ENCODE peak calls at places on chromosomes 5 and 9, in five cellular contexts. One of them, this sample, is unnamed.

GRCh38 chr9:4228606-4229005 is 71.3 kb downstream of the GLIS3 start:
- DNase-seq in body of pancreas: no peak
- DNase-seq in HTR-8/SVneo: peak
- DNase-seq in ecto neural progenitor cell: no peak
- DNase-seq in ELF-1: no peak
- DNase-seq in this sample: no peak

GRCh38 chr5:72167790-72168189 is 60.5 kb downstream of the MAP1B start:
- DNase-seq in ecto neural progenitor cell: no peak
- DNase-seq in ELF-1: no peak
- DNase-seq in HTR-8/SVneo: no peak
- DNase-seq in body of pancreas: no peak
- DNase-seq in this sample: no peak

GRCh38 chr5:54619732-54620582 is 102.4 kb downstream of the SNX18 start:
- DNase-seq in body of pancreas: no peak
- DNase-seq in HTR-8/SVneo: no peak
- DNase-seq in ecto neural progenitor cell: no peak
- DNase-seq in ELF-1: no peak
- DNase-seq in this sample: no peak

GRCh38 chr5:113378081-113378480 is 56.7 kb downstream of the TSSK1B start:
- DNase-seq in ELF-1: no peak
- DNase-seq in HTR-8/SVneo: no peak
- DNase-seq in ecto neural progenitor cell: no peak
- DNase-seq in body of pancreas: no peak
- DNase-seq in this sample: no peak

GRCh38 chr5:53052499-53052898 is 57.1 kb downstream of the MOCS2 start:
- DNase-seq in ELF-1: no peak
- DNase-seq in ecto neural progenitor cell: no peak
- DNase-seq in body of pancreas: no peak
- DNase-seq in HTR-8/SVneo: no peak
- DNase-seq in this sample: no peak

GRCh38 chr9:125269014-125269397 is 7.4 kb downstream of the GAPVD1 start:
- DNase-seq in ELF-1: no peak
- DNase-seq in body of pancreas: no peak
- DNase-seq in HTR-8/SVneo: no peak
- DNase-seq in ecto neural progenitor cell: no peak
- DNase-seq in this sample: no peak

GRCh38 chr9:120909904-120910303 is 16.7 kb downstream of the TRAF1 start:
- DNase-seq in body of pancreas: no peak
- DNase-seq in ELF-1: no peak
- DNase-seq in HTR-8/SVneo: no peak
- DNase-seq in ecto neural progenitor cell: no peak
- DNase-seq in this sample: no peak

GRCh38 chr5:101430551-101430950 is 527.5 kb upstream of the ST8SIA4 start:
- DNase-seq in ecto neural progenitor cell: no peak
- DNase-seq in HTR-8/SVneo: no peak
- DNase-seq in body of pancreas: no peak
- DNase-seq in ELF-1: no peak
- DNase-seq in this sample: no peak

GRCh38 chr5:180133060-180133459 is 61.5 kb upstream of the RNF130 start:
- DNase-seq in body of pancreas: no peak
- DNase-seq in ELF-1: no peak
- DNase-seq in HTR-8/SVneo: no peak
- DNase-seq in ecto neural progenitor cell: no peak
- DNase-seq in this sample: peak

GRCh38 chr9:87547665-87548064 is 50.0 kb downstream of the DAPK1 start:
- DNase-seq in ecto neural progenitor cell: no peak
- DNase-seq in HTR-8/SVneo: no peak
- DNase-seq in body of pancreas: peak
- DNase-seq in ELF-1: no peak
- DNase-seq in this sample: peak

GRCh38 chr5:74360535-74361210 is 279.9 kb downstream of the ENC1 start:
- DNase-seq in HTR-8/SVneo: no peak
- DNase-seq in ELF-1: no peak
- DNase-seq in body of pancreas: no peak
- DNase-seq in ecto neural progenitor cell: peak
- DNase-seq in this sample: no peak

GRCh38 chr9:20417695-20418094 is 204.6 kb downstream of the MLLT3 start:
- DNase-seq in ELF-1: no peak
- DNase-seq in ecto neural progenitor cell: no peak
- DNase-seq in HTR-8/SVneo: no peak
- DNase-seq in body of pancreas: no peak
- DNase-seq in this sample: no peak

GRCh38 chr9:33065157-33066076 is 11.1 kb downstream of the SMU1 start:
- DNase-seq in ELF-1: no peak
- DNase-seq in HTR-8/SVneo: no peak
- DNase-seq in ecto neural progenitor cell: no peak
- DNase-seq in body of pancreas: no peak
- DNase-seq in this sample: no peak

GRCh38 chr9:35054871-35055644 is 17.4 kb downstream of the VCP start:
- DNase-seq in ecto neural progenitor cell: no peak
- DNase-seq in HTR-8/SVneo: no peak
- DNase-seq in body of pancreas: no peak
- DNase-seq in ELF-1: no peak
- DNase-seq in this sample: no peak

GRCh38 chr9:14119694-14120514 is 194.0 kb downstream of the NFIB start:
- DNase-seq in body of pancreas: no peak
- DNase-seq in ecto neural progenitor cell: no peak
- DNase-seq in ELF-1: no peak
- DNase-seq in HTR-8/SVneo: no peak
- DNase-seq in this sample: no peak

GRCh38 chr9:13213337-13213736 is 66.2 kb downstream of the MPDZ start:
- DNase-seq in ecto neural progenitor cell: no peak
- DNase-seq in HTR-8/SVneo: peak
- DNase-seq in body of pancreas: no peak
- DNase-seq in ELF-1: no peak
- DNase-seq in this sample: no peak

GRCh38 chr5:138351056-138351455 is 1.4 kb upstream of the KDM3B start:
- DNase-seq in body of pancreas: no peak
- DNase-seq in HTR-8/SVneo: no peak
- DNase-seq in ELF-1: no peak
- DNase-seq in ecto neural progenitor cell: no peak
- DNase-seq in this sample: no peak

GRCh38 chr5:77356740-77357139 is 135.4 kb downstream of the WDR41 start:
- DNase-seq in HTR-8/SVneo: no peak
- DNase-seq in body of pancreas: no peak
- DNase-seq in ELF-1: peak
- DNase-seq in ecto neural progenitor cell: no peak
- DNase-seq in this sample: peak

GRCh38 chr9:87875839-87876545 is 6.7 kb upstream of the SPATA31E1 start:
- DNase-seq in ELF-1: no peak
- DNase-seq in ecto neural progenitor cell: peak
- DNase-seq in HTR-8/SVneo: no peak
- DNase-seq in body of pancreas: no peak
- DNase-seq in this sample: peak

GRCh38 chr5:135709998-135710670 is 124.3 kb upstream of the SLC25A48 start:
- DNase-seq in ecto neural progenitor cell: no peak
- DNase-seq in body of pancreas: no peak
- DNase-seq in HTR-8/SVneo: no peak
- DNase-seq in ELF-1: no peak
- DNase-seq in this sample: peak

GRCh38 chr9:123763910-123764588 is 165.9 kb downstream of the DENND1A start:
- DNase-seq in ecto neural progenitor cell: no peak
- DNase-seq in ELF-1: no peak
- DNase-seq in HTR-8/SVneo: peak
- DNase-seq in body of pancreas: no peak
- DNase-seq in this sample: no peak

GRCh38 chr9:88767504-88767790 is 223.8 kb upstream of the S1PR3 start:
- DNase-seq in ELF-1: no peak
- DNase-seq in HTR-8/SVneo: no peak
- DNase-seq in ecto neural progenitor cell: no peak
- DNase-seq in body of pancreas: no peak
- DNase-seq in this sample: no peak

GRCh38 chr9:404229-404628 is 189.6 kb downstream of the DOCK8 start:
- DNase-seq in ecto neural progenitor cell: no peak
- DNase-seq in ELF-1: no peak
- DNase-seq in HTR-8/SVneo: no peak
- DNase-seq in body of pancreas: no peak
- DNase-seq in this sample: no peak

GRCh38 chr9:128026255-128027165 is 40.6 kb downstream of the NAIF1 start:
- DNase-seq in HTR-8/SVneo: no peak
- DNase-seq in body of pancreas: no peak
- DNase-seq in ecto neural progenitor cell: no peak
- DNase-seq in ELF-1: peak
- DNase-seq in this sample: peak

GRCh38 chr5:129554134-129554904 is 94.2 kb downstream of the ADAMTS19 start:
- DNase-seq in ecto neural progenitor cell: no peak
- DNase-seq in body of pancreas: no peak
- DNase-seq in ELF-1: no peak
- DNase-seq in HTR-8/SVneo: no peak
- DNase-seq in this sample: no peak

GRCh38 chr9:5452286-5452609 is 1.9 kb downstream of the CD274 start:
- DNase-seq in ecto neural progenitor cell: no peak
- DNase-seq in HTR-8/SVneo: no peak
- DNase-seq in body of pancreas: no peak
- DNase-seq in ELF-1: no peak
- DNase-seq in this sample: no peak

GRCh38 chr9:88533951-88534455 is 975 bp upstream of the NXNL2 start:
- DNase-seq in HTR-8/SVneo: peak
- DNase-seq in body of pancreas: peak
- DNase-seq in ELF-1: peak
- DNase-seq in ecto neural progenitor cell: peak
- DNase-seq in this sample: peak

GRCh38 chr5:59587489-59588337 is 305.8 kb downstream of the PDE4D start:
- DNase-seq in ecto neural progenitor cell: peak
- DNase-seq in ELF-1: peak
- DNase-seq in HTR-8/SVneo: peak
- DNase-seq in body of pancreas: peak
- DNase-seq in this sample: peak

GRCh38 chr5:158198636-158199035 is 339.7 kb upstream of the CLINT1 start:
- DNase-seq in ecto neural progenitor cell: no peak
- DNase-seq in ELF-1: peak
- DNase-seq in HTR-8/SVneo: no peak
- DNase-seq in body of pancreas: no peak
- DNase-seq in this sample: no peak

GRCh38 chr9:115170674-115171073 is 52.7 kb upstream of the TNC start:
- DNase-seq in body of pancreas: no peak
- DNase-seq in HTR-8/SVneo: peak
- DNase-seq in ELF-1: peak
- DNase-seq in ecto neural progenitor cell: no peak
- DNase-seq in this sample: peak

This sample was measured in islet precursor cell.